ENCODE peak calls at places on chromosomes 13 and 19, in eight cellular contexts. S, R, M, G, H, P, N and L are unnamed samples.
A peak's percentile ranks its signal among the peaks of the same experiment; 100 is the strongest.

GRCh38 chr13:81133066-81133465 is 792.1 kb upstream of the SPRY2 start:
- DNase-seq in S (no peak), R (no peak), M (no peak), G (no peak), H (no peak), P (no peak), N (no peak), L (no peak)

GRCh38 chr19:42475366-42475765 is 32.6 kb upstream of the CXCL17 start:
- DNase-seq in S (no peak), R (no peak), M (no peak), G (no peak), H (no peak), P (no peak), N (no peak), L (no peak)

GRCh38 chr19:45484273-45484945 is 12.4 kb downstream of the RTN2 start:
- DNase-seq in S (no peak), R (no peak), M (no peak), G (no peak), H (no peak), P (no peak), N (no peak), L (no peak)

GRCh38 chr19:48814895-48815294 is 4.1 kb upstream of the BCAT2 start:
- DNase-seq in S (no peak), R (no peak), M (no peak), G (no peak), H (no peak), P (no peak), N (no peak), L (no peak)

GRCh38 chr19:1167687-1168561 is 6.1 kb downstream of the SBNO2 start:
- DNase-seq in S (no peak), R (no peak), M (no peak), G (no peak), H (no peak), P (no peak), N (no peak), L (no peak)

GRCh38 chr19:44644391-44645016 is 794 bp downstream of the PVR start:
- DNase-seq in S (no peak), R (peak; percentile 53), M (no peak), G (no peak), H (no peak), P (no peak), N (no peak), L (no peak)

GRCh38 chr19:10305139-10305806 is 4.3 kb downstream of the ZGLP1 start:
- DNase-seq in S (no peak), R (no peak), M (no peak), G (no peak), H (no peak), P (no peak), N (no peak), L (no peak)

GRCh38 chr13:77878186-77878585 is 40.4 kb downstream of the EDNRB start:
- DNase-seq in S (no peak), R (no peak), M (no peak), G (no peak), H (no peak), P (no peak), N (no peak), L (no peak)

GRCh38 chr13:86932935-86933334 is 738.2 kb upstream of the SLITRK5 start:
- DNase-seq in S (no peak), R (no peak), M (no peak), G (no peak), H (no peak), P (no peak), N (no peak), L (no peak)

GRCh38 chr13:112725346-112726017 is 35.6 kb downstream of the ATP11A start:
- DNase-seq in S (peak; percentile 56), R (no peak), M (no peak), G (no peak), H (peak; percentile 63), P (no peak), N (no peak), L (no peak)

GRCh38 chr13:47147784-47148062 is 250.9 kb upstream of the HTR2A start:
- DNase-seq in S (no peak), R (no peak), M (no peak), G (no peak), H (no peak), P (no peak), N (no peak), L (no peak)

GRCh38 chr13:97319088-97319487 is 97.0 kb downstream of the MBNL2 start:
- DNase-seq in S (no peak), R (no peak), M (no peak), G (no peak), H (no peak), P (no peak), N (no peak), L (no peak)

GRCh38 chr19:45351401-45351952 is 10.9 kb downstream of the KLC3 start:
- DNase-seq in S (no peak), R (no peak), M (no peak), G (no peak), H (no peak), P (no peak), N (no peak), L (no peak)

GRCh38 chr13:49869514-49869913 is 66.6 kb downstream of the SPRYD7 start:
- DNase-seq in S (no peak), R (no peak), M (no peak), G (no peak), H (no peak), P (no peak), N (no peak), L (no peak)

GRCh38 chr19:38455031-38455430 is 21.5 kb downstream of the RYR1 start:
- DNase-seq in S (no peak), R (peak; percentile 35), M (no peak), G (no peak), H (no peak), P (no peak), N (no peak), L (no peak)

GRCh38 chr13:101649490-101650126 is 197.1 kb downstream of the ITGBL1 start:
- DNase-seq in S (no peak), R (peak; percentile 37), M (no peak), G (no peak), H (no peak), P (no peak), N (no peak), L (no peak)

GRCh38 chr13:113058988-113059850 is 46.4 kb upstream of the F7 start:
- DNase-seq in S (no peak), R (no peak), M (no peak), G (no peak), H (no peak), P (no peak), N (no peak), L (no peak)

GRCh38 chr13:110565296-110565695 is 3.8 kb upstream of the RAB20 start:
- DNase-seq in S (no peak), R (peak; percentile 29), M (no peak), G (no peak), H (no peak), P (no peak), N (no peak), L (no peak)

GRCh38 chr13:97434417-97435296 is 688 bp downstream of the RAP2A start:
- DNase-seq in S (no peak), R (no peak), M (peak; percentile 4), G (peak; percentile 17), H (no peak), P (no peak), N (peak; percentile 21), L (no peak)

GRCh38 chr19:58128041-58128685 is 22.4 kb downstream of the ZNF329 start:
- DNase-seq in S (no peak), R (no peak), M (no peak), G (no peak), H (no peak), P (no peak), N (no peak), L (no peak)

GRCh38 chr13:40076765-40077362 is 421.4 kb downstream of the COG6 start:
- DNase-seq in S (no peak), R (no peak), M (no peak), G (no peak), H (no peak), P (no peak), N (no peak), L (no peak)

GRCh38 chr13:31067416-31068118 is 94.1 kb downstream of the HSPH1 start:
- DNase-seq in S (no peak), R (no peak), M (no peak), G (no peak), H (no peak), P (no peak), N (no peak), L (no peak)

GRCh38 chr19:511101-511841 is 4.0 kb downstream of the TPGS1 start:
- DNase-seq in S (no peak), R (no peak), M (peak; percentile 57), G (no peak), H (peak; percentile 91), P (peak; percentile 54), N (peak; percentile 74), L (no peak)

GRCh38 chr13:31556376-31556775 is 182.9 kb upstream of the RXFP2 start:
- DNase-seq in S (no peak), R (peak; percentile 11), M (no peak), G (no peak), H (no peak), P (no peak), N (no peak), L (no peak)

GRCh38 chr19:51317381-51317780 is 5.9 kb downstream of the IGLON5 start:
- DNase-seq in S (no peak), R (no peak), M (no peak), G (no peak), H (no peak), P (no peak), N (no peak), L (no peak)

GRCh38 chr13:40975441-40975840 is 43.7 kb downstream of the ELF1 start:
- DNase-seq in S (no peak), R (no peak), M (no peak), G (no peak), H (no peak), P (no peak), N (no peak), L (no peak)

GRCh38 chr13:108834193-108834592 is 204.8 kb downstream of the MYO16 start:
- DNase-seq in S (no peak), R (no peak), M (no peak), G (no peak), H (no peak), P (no peak), N (no peak), L (no peak)

GRCh38 chr13:51625555-51626345 is 41.5 kb downstream of the WDFY2 start:
- DNase-seq in S (no peak), R (no peak), M (no peak), G (no peak), H (no peak), P (no peak), N (no peak), L (no peak)

GRCh38 chr19:16319466-16319865 is 5.2 kb upstream of the KLF2 start:
- DNase-seq in S (no peak), R (no peak), M (no peak), G (no peak), H (no peak), P (no peak), N (no peak), L (no peak)